ENCODE peak calls at places on chromosomes 12 and 14, in seven cellular contexts. V, N, X, M, H, R and B are unnamed samples.

GRCh38 chr14:81211844-81212243 is 8.9 kb downstream of the GTF2A1 start:
- DNase-seq in V (peak; percentile 17), N (peak; percentile 40), X (no peak), M (peak; percentile 38), H (no peak), R (peak; percentile 11), B (peak; percentile 23)

GRCh38 chr14:104305511-104306449 is 167.4 kb downstream of the KIF26A start:
- DNase-seq in V (no peak), N (no peak), X (no peak), M (no peak), H (no peak), R (no peak), B (no peak)

GRCh38 chr12:34291426-34291901 is 269.2 kb downstream of the ALG10 start:
- DNase-seq in V (no peak), N (no peak), X (no peak), M (no peak), H (no peak), R (peak; percentile 1), B (no peak)

GRCh38 chr14:49768301-49769121 is 558 bp downstream of the KLHDC2 start:
- DNase-seq in V (peak; percentile 66), N (peak; percentile 73), X (peak; percentile 62), M (peak; percentile 54), H (peak; percentile 55), R (peak; percentile 49), B (peak; percentile 68)

GRCh38 chr14:53668861-53669260 is 287.8 kb downstream of the BMP4 start:
- DNase-seq in V (peak; percentile 10), N (no peak), X (no peak), M (no peak), H (no peak), R (no peak), B (peak; percentile 5)

GRCh38 chr12:25712169-25712568 is 159.1 kb upstream of the LMNTD1 start:
- DNase-seq in V (no peak), N (no peak), X (no peak), M (no peak), H (no peak), R (no peak), B (no peak)

GRCh38 chr12:123998960-123999359 is 25.9 kb downstream of the ZNF664 start:
- DNase-seq in V (peak; percentile 80), N (peak; percentile 40), X (peak; percentile 32), M (no peak), H (no peak), R (no peak), B (no peak)

GRCh38 chr12:32365473-32366064 is 33.8 kb upstream of the FGD4 start:
- DNase-seq in V (peak; percentile 82), N (peak; percentile 88), X (peak; percentile 70), M (peak; percentile 72), H (peak; percentile 45), R (peak; percentile 46), B (peak; percentile 81)

GRCh38 chr12:28014196-28014595 is 41.7 kb upstream of the PTHLH start:
- DNase-seq in V (no peak), N (no peak), X (no peak), M (no peak), H (no peak), R (no peak), B (no peak)

GRCh38 chr12:119157528-119157927 is 21.2 kb upstream of the HSPB8 start:
- DNase-seq in V (no peak), N (no peak), X (no peak), M (no peak), H (no peak), R (no peak), B (no peak)

GRCh38 chr14:104731925-104732294 is 7.9 kb downstream of the ADSS1 start:
- DNase-seq in V (no peak), N (no peak), X (no peak), M (no peak), H (no peak), R (no peak), B (no peak)

GRCh38 chr12:25463521-25463920 is 89.6 kb downstream of the LMNTD1 start:
- DNase-seq in V (no peak), N (no peak), X (no peak), M (no peak), H (no peak), R (no peak), B (no peak)

GRCh38 chr12:118377891-118378470 is 1.6 kb downstream of the SUDS3 start:
- DNase-seq in V (peak; percentile 44), N (peak; percentile 72), X (no peak), M (peak; percentile 86), H (peak; percentile 67), R (peak; percentile 60), B (peak; percentile 70)

GRCh38 chr12:116950628-116951325 is 40.0 kb downstream of the FBXW8 start:
- DNase-seq in V (no peak), N (no peak), X (no peak), M (no peak), H (no peak), R (no peak), B (no peak)

GRCh38 chr14:54548491-54548890 is 18.4 kb upstream of the SAMD4A start:
- DNase-seq in V (no peak), N (no peak), X (no peak), M (no peak), H (no peak), R (no peak), B (no peak)

GRCh38 chr12:4850857-4851380 is 58.8 kb upstream of the KCNA1 start:
- DNase-seq in V (no peak), N (no peak), X (no peak), M (no peak), H (no peak), R (no peak), B (no peak)

GRCh38 chr12:27198036-27198435 is 46.0 kb upstream of the STK38L start:
- DNase-seq in V (peak; percentile 70), N (peak; percentile 85), X (peak; percentile 44), M (no peak), H (no peak), R (no peak), B (no peak)

GRCh38 chr14:36514278-36515104 is 5.5 kb downstream of the NKX2-1 start:
- DNase-seq in V (no peak), N (no peak), X (no peak), M (no peak), H (peak; percentile 49), R (no peak), B (no peak)

GRCh38 chr12:114396869-114397719 is 8.8 kb downstream of the TBX5 start:
- DNase-seq in V (peak; percentile 26), N (no peak), X (no peak), M (no peak), H (no peak), R (no peak), B (no peak)
- TF ChIP-seq CTCF in V (no peak), N (no peak), X (peak; percentile 12), M (no peak), H (no peak), R (no peak), B (no peak)

GRCh38 chr14:103187911-103188310 is 64.7 kb downstream of the TNFAIP2 start:
- DNase-seq in V (no peak), N (no peak), X (no peak), M (no peak), H (no peak), R (no peak), B (no peak)

GRCh38 chr14:103186241-103186835 is 63.1 kb downstream of the TNFAIP2 start:
- DNase-seq in V (no peak), N (no peak), X (no peak), M (no peak), H (no peak), R (no peak), B (no peak)

GRCh38 chr14:103184046-103184445 is 60.8 kb downstream of the TNFAIP2 start:
- DNase-seq in V (no peak), N (no peak), X (no peak), M (no peak), H (no peak), R (no peak), B (no peak)

GRCh38 chr14:103186894-103187586 is 63.8 kb downstream of the TNFAIP2 start:
- DNase-seq in V (no peak), N (no peak), X (no peak), M (no peak), H (peak; percentile 60), R (no peak), B (no peak)

DNA sequence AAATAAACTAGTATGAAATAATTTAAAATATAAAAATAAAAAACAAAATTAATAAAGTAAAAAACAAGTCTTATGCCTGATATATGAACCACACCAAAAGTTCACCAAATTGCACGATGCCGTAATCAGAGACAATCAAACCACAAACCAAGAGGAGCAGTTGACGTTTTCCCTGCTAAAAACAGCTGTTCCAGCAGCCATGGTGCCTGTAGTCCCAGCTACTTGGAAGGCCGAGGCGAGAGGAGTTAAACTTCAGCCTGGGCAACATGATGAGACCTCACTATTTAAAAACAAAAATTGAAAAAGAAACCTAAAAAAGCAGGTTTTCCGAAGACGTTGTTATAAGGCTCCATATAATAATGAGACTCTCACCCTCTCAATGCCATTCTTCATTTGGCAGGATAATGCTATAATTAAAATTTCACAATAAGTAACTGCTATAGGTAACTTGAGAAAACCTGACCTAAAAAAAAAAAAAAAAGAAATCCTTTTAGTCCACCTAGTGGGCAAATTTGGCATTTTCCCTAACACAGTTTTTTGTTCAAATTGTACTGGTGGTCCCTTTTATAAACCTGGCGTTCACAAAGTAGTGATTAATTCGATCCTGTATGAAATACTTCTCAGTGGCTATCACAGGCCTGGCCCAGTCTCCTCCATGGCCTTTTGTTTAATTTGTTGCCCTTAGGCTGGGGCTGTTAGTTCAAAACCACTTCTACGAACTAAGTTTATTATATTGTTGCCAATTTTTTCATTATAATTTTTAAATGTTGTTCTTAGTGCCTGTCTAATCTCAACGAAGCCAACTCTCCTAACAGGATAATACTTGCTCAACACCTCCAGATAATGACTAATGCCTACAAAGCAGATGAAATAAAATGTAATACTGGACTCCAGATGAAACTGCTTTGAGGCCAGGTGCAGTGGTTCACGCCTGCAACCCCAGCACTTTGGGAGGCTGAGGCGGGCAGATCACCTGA is 62.1 kb downstream of the TNFAIP2 start:
- DNase-seq in V (peak; percentile 38), N (peak; percentile 59), X (no peak), M (peak; percentile 80), H (no peak), R (no peak), B (peak; percentile 67)
- TF ChIP-seq CTCF in V (peak; percentile 66), N (peak; percentile 54), X (peak; percentile 46), M (peak; percentile 78), H (peak; percentile 62), R (no peak), B (peak; percentile 59)

DNA sequence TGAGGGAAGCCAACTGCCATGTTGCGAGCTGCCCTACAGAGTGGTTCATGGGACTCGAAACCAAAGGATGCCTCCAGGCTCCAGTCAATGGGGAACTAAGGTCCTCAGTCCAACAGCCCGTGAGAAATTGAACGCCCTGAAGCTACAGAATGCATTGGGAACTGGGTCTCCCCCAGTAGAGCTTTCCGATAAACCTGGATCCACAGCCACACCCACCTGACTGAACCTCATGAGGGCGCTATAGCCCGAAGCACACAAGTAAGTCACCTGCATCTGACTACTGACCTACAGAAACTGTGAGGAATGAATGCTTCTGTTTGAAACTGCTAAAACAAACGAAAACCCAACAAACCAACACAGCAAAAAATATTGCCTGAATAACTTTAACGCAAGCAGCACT is 1297.7 kb downstream of the AACS start:
- DNase-seq in V (no peak), N (no peak), X (no peak), M (no peak), H (no peak), R (peak; percentile 13), B (no peak)
- TF ChIP-seq CTCF in V (no peak), N (no peak), X (no peak), M (no peak), H (no peak), R (peak; percentile 29), B (no peak)

DNA sequence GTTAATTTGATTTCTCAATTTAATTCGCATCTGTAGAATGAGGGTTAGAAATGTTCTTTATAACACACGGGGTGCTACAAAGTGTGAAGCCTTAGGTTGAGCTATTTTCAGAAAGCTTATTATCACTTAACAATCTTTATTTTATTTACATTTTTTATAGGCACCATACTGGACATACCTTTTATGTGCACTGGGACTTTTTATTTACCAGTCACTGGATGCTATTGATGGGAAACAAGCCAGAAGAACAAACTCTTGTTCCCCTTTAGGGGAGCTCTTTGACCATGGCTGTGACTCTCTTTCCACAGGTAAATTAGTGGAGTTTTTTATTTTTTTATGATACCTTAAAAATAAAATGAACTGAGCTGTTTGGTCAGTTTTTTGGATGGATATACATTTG is 16.5 kb downstream of the CHPT1 start:
- DNase-seq in V (no peak), N (no peak), X (no peak), M (no peak), H (no peak), R (no peak), B (no peak)
- TF ChIP-seq CTCF in V (no peak), N (no peak), X (no peak), M (no peak), H (no peak), R (no peak), B (no peak)